ENCODE peak calls at places on chromosome 4, in five cellular contexts. L is neural progenitor cell, W is mammary epithelial cell, C is brain microvascular endothelial cell, A is thoracic aorta. N is an unnamed sample. For H3K36me3, the result is how much of the 10 kb centered on the place peaks cover.

GRCh38 chr4:10730019-10730418 is 45.5 kb upstream of the CLNK start:
- DNase-seq in L (no peak), W (no peak), C (no peak), A (no peak), N (no peak)

GRCh38 chr4:94135701-94136100 is 72.0 kb upstream of the SMARCAD1 start:
- DNase-seq in L (no peak), W (no peak), C (no peak), A (no peak), N (no peak)

GRCh38 chr4:124478518-124478917 is 234.0 kb downstream of the ANKRD50 start:
- DNase-seq in L (no peak), W (no peak), C (no peak), A (no peak), N (no peak)

GRCh38 chr4:111652206-111652605 is 493.0 kb upstream of the FAM241A start:
- DNase-seq in L (no peak), W (no peak), C (no peak), A (no peak), N (no peak)

GRCh38 chr4:66266035-66266434 is 595.7 kb upstream of the EPHA5 start:
- DNase-seq in L (peak), W (no peak), C (no peak), A (no peak), N (no peak)

GRCh38 chr4:175277816-175278215 is 359.7 kb downstream of the ADAM29 start:
- DNase-seq in L (no peak), W (no peak), C (no peak), A (no peak), N (peak)

GRCh38 chr4:126895988-126896570 is 736.7 kb upstream of the INTU start:
- DNase-seq in L (no peak), W (no peak), C (no peak), A (no peak), N (no peak)

GRCh38 chr4:134024251-134024650 is 177.3 kb downstream of the PABPC4L start:
- DNase-seq in L (peak), W (no peak), C (no peak), A (no peak), N (peak)

GRCh38 chr4:159358226-159358625 is 255.3 kb downstream of the RAPGEF2 start:
- DNase-seq in L (no peak), W (peak), C (peak), A (no peak), N (no peak)

GRCh38 chr4:152458801-152459302 is 77.0 kb downstream of the FBXW7 start:
- DNase-seq in L (no peak), W (no peak), C (no peak), A (no peak), N (no peak)

GRCh38 chr4:94577136-94577535 is 125.4 kb downstream of the PDLIM5 start:
- DNase-seq in L (peak), W (no peak), C (peak), A (peak), N (peak)

GRCh38 chr4:103400405-103400804 is 202.3 kb upstream of the CENPE start:
- DNase-seq in L (no peak), W (peak), C (peak), A (no peak), N (no peak)

GRCh38 chr4:1249731-1250526 is 999 bp upstream of the CTBP1 start:
- DNase-seq in L (no peak), W (peak), C (peak), A (no peak), N (no peak)

GRCh38 chr4:71857713-71858451 is 74.0 kb upstream of the GC start:
- DNase-seq in L (peak), W (no peak), C (no peak), A (no peak), N (peak)

GRCh38 chr4:88478247-88478646 is 21.3 kb downstream of the HERC5 start:
- DNase-seq in L (no peak), W (no peak), C (no peak), A (no peak), N (no peak)

GRCh38 chr4:1204286-1204827 is 32.0 kb upstream of the SPON2 start:
- DNase-seq in L (no peak), W (no peak), C (no peak), A (no peak), N (peak)

GRCh38 chr4:26520728-26521442 is 30.6 kb upstream of the CCKAR start:
- DNase-seq in L (no peak), W (peak), C (no peak), A (no peak), N (no peak)

GRCh38 chr4:38371391-38371851 is 292.6 kb upstream of the KLF3 start:
- DNase-seq in L (no peak), W (peak), C (peak), A (no peak), N (no peak)

GRCh38 chr4:94500696-94501095 is 49.0 kb downstream of the PDLIM5 start:
- DNase-seq in L (no peak), W (no peak), C (peak), A (no peak), N (no peak)

GRCh38 chr4:118351851-118352827 is 664 bp downstream of the PRSS12 start:
- DNase-seq in L (peak), W (peak), C (peak), A (no peak), N (peak)

GRCh38 chr4:26197018-26197779 is 123.6 kb upstream of the RBPJ start:
- DNase-seq in L (no peak), W (peak), C (peak), A (no peak), N (no peak)

GRCh38 chr4:140102406-140102805 is 51.6 kb downstream of the MAML3 start:
- DNase-seq in L (no peak), W (peak), C (no peak), A (no peak), N (no peak)

GRCh38 chr4:88971536-88971935 is 85.4 kb downstream of the FAM13A start:
- DNase-seq in L (no peak), W (no peak), C (peak), A (no peak), N (no peak)

GRCh38 chr4:140497776-140498636 is at the start of gene MGAT4D:
- DNase-seq in L (peak), W (no peak), C (no peak), A (no peak), N (peak)

GRCh38 chr4:102022343-102022742 is 231.8 kb downstream of the BANK1 start:
- DNase-seq in L (no peak), W (no peak), C (no peak), A (no peak), N (no peak)

GRCh38 chr4:105022811-105023667 is 123.6 kb upstream of the TET2 start:
- DNase-seq in L (no peak), W (peak), C (no peak), A (no peak), N (no peak)

GRCh38 chr4:41420576-41420975 is 117.4 kb upstream of the LIMCH1 start:
- DNase-seq in L (no peak), W (no peak), C (no peak), A (no peak), N (no peak)

GRCh38 chr4:105149771-105150170 is 3.1 kb downstream of the TET2 start:
- DNase-seq in L (no peak), W (no peak), C (no peak), A (no peak), N (no peak)

GRCh38 chr4:170109586-170110289 is 20.0 kb upstream of the AADAT start:
- DNase-seq in L (peak), W (peak), C (no peak), A (no peak), N (no peak)

GRCh38 chr4:108624263-108625056 is 4.1 kb downstream of the RPL34 start:
- DNase-seq in L (no peak), W (no peak), C (no peak), A (no peak), N (no peak)
- H3K36me3 ChIP-seq in L (under half), W (half or more), C (half or more), A (under half), N (under half)

GRCh38 chr4:5678977-5679376 is 29.4 kb downstream of the EVC2 start:
- DNase-seq in L (no peak), W (peak), C (no peak), A (no peak), N (no peak)

GRCh38 chr4:5689065-5689464 is 19.3 kb downstream of the EVC2 start:
- DNase-seq in L (no peak), W (no peak), C (no peak), A (no peak), N (no peak)

GRCh38 chr4:5685296-5685695 is 23.1 kb downstream of the EVC2 start:
- DNase-seq in L (no peak), W (no peak), C (no peak), A (no peak), N (no peak)

GRCh38 chr4:5686338-5686737 is 22.0 kb downstream of the EVC2 start:
- DNase-seq in L (no peak), W (no peak), C (no peak), A (no peak), N (no peak)

DNA sequence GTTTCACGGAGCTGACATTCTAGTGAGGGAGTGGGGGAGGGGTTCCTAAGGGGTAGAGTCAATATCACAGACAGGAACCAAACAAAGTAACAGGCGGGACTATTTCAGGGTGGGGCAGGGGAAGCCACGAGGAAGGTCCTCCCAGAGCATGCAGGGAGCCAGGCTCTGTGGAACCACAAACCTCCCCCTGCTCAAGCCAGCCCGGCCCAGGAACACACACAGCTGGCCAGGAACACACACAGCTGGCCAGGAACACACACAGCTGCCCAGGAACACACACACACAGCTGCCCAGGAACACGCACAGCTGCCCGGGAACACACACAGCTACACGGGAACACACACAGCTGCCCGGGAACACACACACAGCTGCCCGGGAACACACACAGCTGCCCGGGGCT is 24.8 kb downstream of the EVC2 start:
- DNase-seq in L (no peak), W (no peak), C (no peak), A (no peak), N (no peak)
- H3K36me3 ChIP-seq in L (under half), W (under half), C (half or more), A (half or more), N (under half)

GRCh38 chr4:3201718-3202702 is 46.9 kb upstream of the MSANTD1 start:
- DNase-seq in L (no peak), W (no peak), C (peak), A (no peak), N (no peak)
- H3K36me3 ChIP-seq in L (under half), W (under half), C (under half), A (under half), N (under half)

GRCh38 chr4:169000315-169000714 is 9.7 kb downstream of the CBR4 start:
- DNase-seq in L (no peak), W (no peak), C (no peak), A (no peak), N (no peak)
- H3K36me3 ChIP-seq in L (under half), W (under half), C (under half), A (under half), N (under half)

GRCh38 chr4:39860804-39861203 is 116.9 kb downstream of the PDS5A start:
- DNase-seq in L (no peak), W (no peak), C (no peak), A (no peak), N (no peak)
- H3K36me3 ChIP-seq in L (under half), W (under half), C (under half), A (under half), N (under half)

GRCh38 chr4:70678383-70678999 is 9.8 kb upstream of the UTP3 start:
- DNase-seq in L (no peak), W (no peak), C (no peak), A (no peak), N (no peak)
- H3K36me3 ChIP-seq in L (under half), W (under half), C (under half), A (under half), N (under half)

N was measured in H7.